ENCODE peak calls at places on chromosomes 5 and 9, in eight cellular contexts. K is CD8-positive, alpha-beta T cell; E is body of pancreas; B is PC-3; S is Peyer's patch; Q is tibial nerve; J is AG10803; V is naive thymus-derived CD4-positive, alpha-beta T cell. D is an unnamed sample.

GRCh38 chr5:75052461-75053285 is at the start of gene GCNT4:
- DNase-seq in B (peak), Q (peak), V (peak), K (peak), S (no peak), E (peak), J (peak), D (no peak)

GRCh38 chr5:136066705-136067271 is 38.0 kb downstream of the TGFBI start:
- DNase-seq in B (no peak), Q (no peak), E (peak), J (peak), K (no peak), V (no peak), S (no peak), D (no peak)

GRCh38 chr5:139696894-139697658 is 48.9 kb downstream of the CXXC5 start:
- DNase-seq in V (no peak), S (peak), E (peak), B (peak), J (peak), Q (peak), K (peak), D (no peak)

GRCh38 chr5:40798012-40798855 is at the start of gene PRKAA1:
- DNase-seq in S (peak), J (peak), K (peak), B (peak), E (peak), V (peak), Q (peak), D (peak)

GRCh38 chr5:172118891-172119290 is 69.1 kb downstream of the STK10 start:
- DNase-seq in V (no peak), B (no peak), Q (no peak), K (no peak), S (no peak), J (no peak), E (no peak), D (no peak)

GRCh38 chr5:87432460-87432859 is 19.7 kb upstream of the CCNH start:
- DNase-seq in Q (no peak), B (no peak), V (no peak), K (no peak), E (no peak), S (no peak), J (no peak), D (no peak)

GRCh38 chr5:176438959-176439757 is 9.0 kb upstream of the FAF2 start:
- DNase-seq in Q (no peak), V (no peak), J (peak), B (peak), S (no peak), K (no peak), E (no peak), D (no peak)

GRCh38 chr9:73114058-73114457 is 37.6 kb upstream of the ANXA1 start:
- DNase-seq in B (no peak), J (no peak), V (no peak), Q (no peak), E (no peak), S (no peak), K (no peak), D (no peak)

GRCh38 chr9:99140685-99141314 is 35.9 kb downstream of the TGFBR1 start:
- DNase-seq in S (peak), J (peak), V (peak), E (peak), K (peak), B (peak), Q (peak), D (no peak)

GRCh38 chr9:134870746-134871667 is 9.6 kb upstream of the FCN2 start:
- DNase-seq in V (no peak), K (no peak), E (no peak), S (no peak), J (peak), Q (no peak), B (no peak), D (no peak)

GRCh38 chr9:134870311-134870694 is 10.3 kb upstream of the FCN2 start:
- DNase-seq in J (no peak), Q (no peak), V (no peak), S (no peak), E (no peak), K (no peak), B (no peak), D (no peak)

GRCh38 chr9:134869554-134870310 is 10.9 kb upstream of the FCN2 start:
- DNase-seq in K (no peak), E (no peak), B (no peak), S (no peak), V (no peak), J (no peak), Q (no peak), D (no peak)

GRCh38 chr9:134868751-134869553 is 11.7 kb upstream of the FCN2 start:
- DNase-seq in B (no peak), K (no peak), V (no peak), E (no peak), J (no peak), Q (no peak), S (no peak), D (no peak)

DNA sequence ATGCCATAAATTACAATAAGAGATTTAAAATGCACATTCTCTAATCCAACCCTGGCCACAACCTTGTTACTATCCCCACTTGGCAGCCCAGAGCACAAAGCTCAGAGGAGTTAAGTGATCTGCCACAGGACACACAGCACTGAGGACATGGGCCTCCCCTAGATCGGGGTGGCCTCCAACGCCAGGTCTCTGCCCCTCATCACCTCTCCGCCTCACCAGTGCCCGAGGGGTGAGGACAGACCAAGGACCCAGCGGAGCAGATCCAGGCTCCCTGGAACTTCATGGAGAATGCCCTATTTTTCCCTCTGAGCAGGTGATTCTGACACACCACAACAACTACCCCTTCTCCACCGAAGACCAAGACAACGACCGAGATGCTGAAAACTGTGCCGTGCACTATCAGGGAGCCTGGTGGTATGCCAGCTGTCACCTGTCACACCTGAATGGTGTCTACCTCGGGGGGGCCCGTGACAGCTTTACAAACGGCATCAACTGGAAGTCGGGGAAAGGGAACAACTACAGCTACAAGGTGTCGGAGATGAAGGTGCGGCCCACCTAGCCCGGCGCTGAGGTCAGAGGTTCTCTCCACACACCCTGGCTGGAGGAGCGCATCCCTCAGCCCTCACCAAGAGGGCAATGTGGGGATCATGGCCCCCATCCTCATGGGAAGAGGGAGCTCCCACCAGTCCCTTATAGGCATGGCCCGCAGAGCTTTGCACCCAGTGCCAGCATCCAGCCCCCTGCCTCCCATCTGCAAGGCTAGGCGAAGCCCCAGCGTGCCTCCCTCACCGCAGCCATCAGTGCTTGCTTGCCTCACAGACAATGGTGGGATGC is 12.5 kb upstream of the FCN2 start:
- DNase-seq in E (no peak), Q (no peak), B (no peak), J (no peak), S (no peak), K (no peak), V (no peak), D (no peak)
- H3K4me3 ChIP-seq in E (no peak), Q (no peak), B (no peak), J (no peak), S (no peak), K (no peak), V (no peak), D (no peak)

GRCh38 chr9:37408933-37409710 is 13.4 kb upstream of the GRHPR start:
- DNase-seq in K (peak), J (no peak), S (peak), V (no peak), E (no peak), B (no peak), Q (no peak), D (no peak)
- H3K4me3 ChIP-seq in K (no peak), J (no peak), S (no peak), V (no peak), E (no peak), B (no peak), Q (no peak), D (no peak)

DNA sequence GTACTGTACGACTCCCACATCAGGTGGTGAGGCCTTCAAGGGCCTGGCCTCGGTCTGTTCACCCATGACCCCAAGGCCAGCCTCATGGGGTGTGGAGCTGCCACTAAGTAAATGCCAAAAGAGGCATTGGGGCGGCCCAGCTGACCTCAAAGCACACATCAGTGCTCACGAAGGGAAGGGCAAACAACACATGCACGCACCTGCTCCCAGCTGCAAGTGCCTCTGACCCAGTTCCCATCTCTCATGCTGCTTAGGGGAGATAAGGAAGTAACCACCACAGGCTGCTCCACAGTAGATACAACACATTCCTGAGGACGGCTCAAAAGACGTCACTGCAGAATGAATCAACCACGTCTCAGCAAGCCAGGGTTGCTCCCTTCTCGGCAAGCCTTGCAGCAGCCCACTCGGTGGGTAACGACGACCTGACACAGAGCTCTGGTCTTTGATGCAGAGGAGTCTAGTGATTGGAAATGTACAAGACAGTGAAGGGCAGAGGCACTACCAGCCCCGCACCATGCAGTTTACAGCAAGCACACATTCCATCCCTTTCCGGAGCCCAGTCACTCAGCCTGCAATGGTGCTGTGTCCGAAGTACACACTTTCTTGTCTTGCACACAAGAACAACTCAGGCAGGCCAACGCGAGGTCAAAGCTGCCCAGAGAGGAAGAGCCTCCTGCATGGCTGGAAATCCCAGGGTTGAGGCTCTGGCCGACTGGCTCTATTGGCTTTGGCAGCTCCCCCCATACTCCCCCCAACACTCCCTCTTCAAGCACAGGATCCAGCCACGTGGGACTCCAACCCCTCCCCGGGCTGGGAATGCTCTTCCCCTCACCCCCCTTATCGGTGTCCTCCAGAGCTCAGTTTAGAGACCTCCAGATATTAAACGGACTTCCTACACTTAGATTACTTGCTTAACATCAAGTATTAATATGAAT is 31.8 kb downstream of the FABP6 start:
- DNase-seq in V (no peak), B (peak), S (no peak), E (no peak), Q (no peak), J (no peak), K (no peak), D (peak)
- H3K4me3 ChIP-seq in V (no peak), B (no peak), S (no peak), E (no peak), Q (no peak), J (no peak), K (no peak), D (no peak)

GRCh38 chr5:119356384-119357188 is 767 bp downstream of the TNFAIP8 start:
- DNase-seq in J (no peak), B (no peak), V (no peak), K (no peak), S (no peak), Q (no peak), E (no peak), D (no peak)

GRCh38 chr5:119357309-119357708 is 1.5 kb downstream of the TNFAIP8 start:
- DNase-seq in B (no peak), Q (no peak), K (no peak), V (no peak), E (no peak), S (no peak), J (no peak), D (no peak)

GRCh38 chr5:119359737-119360413 is 4.1 kb downstream of the TNFAIP8 start:
- DNase-seq in K (no peak), Q (no peak), B (peak), S (no peak), J (no peak), V (no peak), E (no peak), D (no peak)

GRCh38 chr5:119358901-119359603 is 3.2 kb downstream of the TNFAIP8 start:
- DNase-seq in S (no peak), B (peak), Q (no peak), K (no peak), E (no peak), J (no peak), V (no peak), D (no peak)

GRCh38 chr5:119357815-119358559 is 2.2 kb downstream of the TNFAIP8 start:
- DNase-seq in K (no peak), B (no peak), S (no peak), E (no peak), V (no peak), Q (no peak), J (no peak), D (no peak)
- H3K4me3 ChIP-seq in K (no peak), B (peak), S (peak), E (no peak), V (no peak), Q (no peak), J (peak), D (no peak)

D was measured in HL-60.